ENCODE peak calls at places on chromosomes 3 and 15, in eight cellular contexts. One of them, this sample, is unnamed.

GRCh38 chr15:99090938-99091337 is 13.9 kb upstream of the SYNM start:
- DNase-seq in H9: no peak
- DNase-seq in cardiac muscle cell: no peak
- DNase-seq in Calu3: no peak
- DNase-seq in GM04504: no peak
- DNase-seq in astrocyte of the spinal cord: no peak
- DNase-seq in activated T-helper 9 cell treated with anti-CD3 and anti-CD28 coated beads, Interleukin-2, amount 50 U/mL, for 16 hours: no peak
- DNase-seq in left lung: no peak
- DNase-seq in this sample: no peak

GRCh38 chr3:188881954-188882641 is 289.7 kb upstream of the TPRG1 start:
- DNase-seq in H9: no peak
- DNase-seq in cardiac muscle cell: peak; percentile 84
- DNase-seq in Calu3: no peak
- DNase-seq in GM04504: no peak
- DNase-seq in astrocyte of the spinal cord: peak; percentile 88
- DNase-seq in activated T-helper 9 cell treated with anti-CD3 and anti-CD28 coated beads, Interleukin-2, amount 50 U/mL, for 16 hours: no peak
- DNase-seq in left lung: no peak
- DNase-seq in this sample: no peak

GRCh38 chr15:86555939-86556725 is 476.5 kb downstream of the AGBL1 start:
- DNase-seq in H9: no peak
- DNase-seq in cardiac muscle cell: no peak
- DNase-seq in Calu3: no peak
- DNase-seq in GM04504: no peak
- DNase-seq in astrocyte of the spinal cord: peak; percentile 40
- DNase-seq in activated T-helper 9 cell treated with anti-CD3 and anti-CD28 coated beads, Interleukin-2, amount 50 U/mL, for 16 hours: no peak
- DNase-seq in left lung: no peak
- DNase-seq in this sample: no peak

GRCh38 chr3:135706758-135707375 is 258.7 kb upstream of the PPP2R3A start:
- DNase-seq in H9: no peak
- DNase-seq in cardiac muscle cell: no peak
- DNase-seq in Calu3: no peak
- DNase-seq in GM04504: no peak
- DNase-seq in astrocyte of the spinal cord: no peak
- DNase-seq in activated T-helper 9 cell treated with anti-CD3 and anti-CD28 coated beads, Interleukin-2, amount 50 U/mL, for 16 hours: no peak
- DNase-seq in left lung: no peak
- DNase-seq in this sample: no peak

GRCh38 chr3:4466783-4467521 is at the start of gene SUMF1:
- DNase-seq in H9: peak; percentile 83
- DNase-seq in cardiac muscle cell: peak; percentile 79
- DNase-seq in Calu3: peak; percentile 80
- DNase-seq in GM04504: peak; percentile 37
- DNase-seq in astrocyte of the spinal cord: peak; percentile 77
- DNase-seq in activated T-helper 9 cell treated with anti-CD3 and anti-CD28 coated beads, Interleukin-2, amount 50 U/mL, for 16 hours: peak; percentile 65
- DNase-seq in left lung: peak; percentile 95
- DNase-seq in this sample: peak; percentile 80

GRCh38 chr15:45394681-45395080 is 16.3 kb upstream of the GATM start:
- DNase-seq in H9: no peak
- DNase-seq in cardiac muscle cell: no peak
- DNase-seq in Calu3: no peak
- DNase-seq in GM04504: no peak
- DNase-seq in astrocyte of the spinal cord: no peak
- DNase-seq in activated T-helper 9 cell treated with anti-CD3 and anti-CD28 coated beads, Interleukin-2, amount 50 U/mL, for 16 hours: no peak
- DNase-seq in left lung: no peak
- DNase-seq in this sample: no peak

GRCh38 chr3:161316006-161316689 is 55.2 kb downstream of the SPTSSB start:
- DNase-seq in H9: no peak
- DNase-seq in cardiac muscle cell: peak; percentile 21
- DNase-seq in Calu3: peak; percentile 82
- DNase-seq in GM04504: no peak
- DNase-seq in astrocyte of the spinal cord: peak; percentile 24
- DNase-seq in activated T-helper 9 cell treated with anti-CD3 and anti-CD28 coated beads, Interleukin-2, amount 50 U/mL, for 16 hours: no peak
- DNase-seq in left lung: no peak
- DNase-seq in this sample: no peak

GRCh38 chr3:63351159-63352007 is 73.3 kb downstream of the SYNPR start:
- DNase-seq in H9: no peak
- DNase-seq in cardiac muscle cell: peak; percentile 79
- DNase-seq in Calu3: peak; percentile 10
- DNase-seq in GM04504: no peak
- DNase-seq in astrocyte of the spinal cord: peak; percentile 73
- DNase-seq in activated T-helper 9 cell treated with anti-CD3 and anti-CD28 coated beads, Interleukin-2, amount 50 U/mL, for 16 hours: no peak
- DNase-seq in left lung: no peak
- DNase-seq in this sample: no peak

GRCh38 chr3:54856271-54856670 is 71.6 kb downstream of the LRTM1 start:
- DNase-seq in H9: no peak
- DNase-seq in cardiac muscle cell: no peak
- DNase-seq in Calu3: no peak
- DNase-seq in GM04504: no peak
- DNase-seq in astrocyte of the spinal cord: no peak
- DNase-seq in activated T-helper 9 cell treated with anti-CD3 and anti-CD28 coated beads, Interleukin-2, amount 50 U/mL, for 16 hours: no peak
- DNase-seq in left lung: no peak
- DNase-seq in this sample: no peak

GRCh38 chr3:50600841-50601591 is 10.6 kb downstream of the CISH start:
- DNase-seq in H9: no peak
- DNase-seq in cardiac muscle cell: peak; percentile 99
- DNase-seq in Calu3: peak; percentile 91
- DNase-seq in GM04504: peak; percentile 94
- DNase-seq in astrocyte of the spinal cord: peak; percentile 97
- DNase-seq in activated T-helper 9 cell treated with anti-CD3 and anti-CD28 coated beads, Interleukin-2, amount 50 U/mL, for 16 hours: peak; percentile 83
- DNase-seq in left lung: peak; percentile 98
- DNase-seq in this sample: peak; percentile 88

GRCh38 chr3:135973846-135974245 is 8.3 kb downstream of the PPP2R3A start:
- DNase-seq in H9: no peak
- DNase-seq in cardiac muscle cell: no peak
- DNase-seq in Calu3: no peak
- DNase-seq in GM04504: no peak
- DNase-seq in astrocyte of the spinal cord: no peak
- DNase-seq in activated T-helper 9 cell treated with anti-CD3 and anti-CD28 coated beads, Interleukin-2, amount 50 U/mL, for 16 hours: no peak
- DNase-seq in left lung: no peak
- DNase-seq in this sample: no peak

This sample was measured in RWPE2.